ENCODE peak calls at places on chromosomes 5 and 9, in eight cellular contexts. One of them, this sample, is unnamed.

GRCh38 chr5:118723021-118723338 is 265.4 kb downstream of the DTWD2 start:
- DNase-seq in effector memory CD4-positive, alpha-beta T cell: no peak
- DNase-seq in adrenal gland: no peak
- DNase-seq in neural progenitor cell: no peak
- DNase-seq in Peyer's patch: no peak
- DNase-seq in pancreas: no peak
- DNase-seq in CD4-positive, CD25-positive, alpha-beta regulatory T cell: no peak
- DNase-seq in heart left ventricle: no peak
- DNase-seq in this sample: no peak

GRCh38 chr5:180807654-180808414 is 5.2 kb upstream of the MGAT1 start:
- DNase-seq in effector memory CD4-positive, alpha-beta T cell: no peak
- DNase-seq in adrenal gland: peak
- DNase-seq in neural progenitor cell: no peak
- DNase-seq in Peyer's patch: peak
- DNase-seq in pancreas: peak
- DNase-seq in CD4-positive, CD25-positive, alpha-beta regulatory T cell: no peak
- DNase-seq in heart left ventricle: no peak
- DNase-seq in this sample: no peak

GRCh38 chr5:79133121-79133656 is 21.6 kb downstream of the BHMT start:
- DNase-seq in effector memory CD4-positive, alpha-beta T cell: no peak
- DNase-seq in adrenal gland: no peak
- DNase-seq in neural progenitor cell: peak
- DNase-seq in Peyer's patch: no peak
- DNase-seq in pancreas: no peak
- DNase-seq in CD4-positive, CD25-positive, alpha-beta regulatory T cell: peak
- DNase-seq in heart left ventricle: no peak
- DNase-seq in this sample: peak

GRCh38 chr5:170057311-170057710 is 48.4 kb upstream of the FOXI1 start:
- DNase-seq in effector memory CD4-positive, alpha-beta T cell: no peak
- DNase-seq in adrenal gland: no peak
- DNase-seq in neural progenitor cell: no peak
- DNase-seq in Peyer's patch: no peak
- DNase-seq in pancreas: no peak
- DNase-seq in CD4-positive, CD25-positive, alpha-beta regulatory T cell: no peak
- DNase-seq in heart left ventricle: no peak
- DNase-seq in this sample: no peak

GRCh38 chr5:45109636-45110035 is 300.9 kb downstream of the MRPS30 start:
- DNase-seq in effector memory CD4-positive, alpha-beta T cell: no peak
- DNase-seq in adrenal gland: no peak
- DNase-seq in neural progenitor cell: no peak
- DNase-seq in Peyer's patch: no peak
- DNase-seq in pancreas: no peak
- DNase-seq in CD4-positive, CD25-positive, alpha-beta regulatory T cell: no peak
- DNase-seq in heart left ventricle: no peak
- DNase-seq in this sample: no peak

GRCh38 chr9:76215066-76215465 is 179.2 kb downstream of the RFK start:
- DNase-seq in effector memory CD4-positive, alpha-beta T cell: no peak
- DNase-seq in adrenal gland: peak
- DNase-seq in neural progenitor cell: peak
- DNase-seq in Peyer's patch: no peak
- DNase-seq in pancreas: no peak
- DNase-seq in CD4-positive, CD25-positive, alpha-beta regulatory T cell: no peak
- DNase-seq in heart left ventricle: no peak
- DNase-seq in this sample: peak

GRCh38 chr5:159908201-159908940 is 7.9 kb upstream of the ADRA1B start:
- DNase-seq in effector memory CD4-positive, alpha-beta T cell: no peak
- DNase-seq in adrenal gland: no peak
- DNase-seq in neural progenitor cell: no peak
- DNase-seq in Peyer's patch: no peak
- DNase-seq in pancreas: no peak
- DNase-seq in CD4-positive, CD25-positive, alpha-beta regulatory T cell: no peak
- DNase-seq in heart left ventricle: no peak
- DNase-seq in this sample: no peak

GRCh38 chr5:42950466-42951168 is 89.5 kb downstream of the ANXA2R start:
- DNase-seq in effector memory CD4-positive, alpha-beta T cell: peak
- DNase-seq in adrenal gland: peak
- DNase-seq in neural progenitor cell: no peak
- DNase-seq in Peyer's patch: peak
- DNase-seq in pancreas: peak
- DNase-seq in CD4-positive, CD25-positive, alpha-beta regulatory T cell: peak
- DNase-seq in heart left ventricle: peak
- DNase-seq in this sample: peak

GRCh38 chr9:127915325-127915752 is 1.5 kb downstream of the ST6GALNAC4 start:
- DNase-seq in effector memory CD4-positive, alpha-beta T cell: no peak
- DNase-seq in adrenal gland: no peak
- DNase-seq in neural progenitor cell: no peak
- DNase-seq in Peyer's patch: peak
- DNase-seq in pancreas: no peak
- DNase-seq in CD4-positive, CD25-positive, alpha-beta regulatory T cell: no peak
- DNase-seq in heart left ventricle: no peak
- DNase-seq in this sample: no peak

GRCh38 chr9:127918201-127919107 is 1.6 kb upstream of the ST6GALNAC4 start:
- DNase-seq in effector memory CD4-positive, alpha-beta T cell: no peak
- DNase-seq in adrenal gland: peak
- DNase-seq in neural progenitor cell: peak
- DNase-seq in Peyer's patch: peak
- DNase-seq in pancreas: no peak
- DNase-seq in CD4-positive, CD25-positive, alpha-beta regulatory T cell: no peak
- DNase-seq in heart left ventricle: peak
- DNase-seq in this sample: no peak

GRCh38 chr9:127915801-127916664 is 808 bp downstream of the ST6GALNAC4 start:
- DNase-seq in effector memory CD4-positive, alpha-beta T cell: no peak
- DNase-seq in adrenal gland: no peak
- DNase-seq in neural progenitor cell: no peak
- DNase-seq in Peyer's patch: peak
- DNase-seq in pancreas: no peak
- DNase-seq in CD4-positive, CD25-positive, alpha-beta regulatory T cell: peak
- DNase-seq in heart left ventricle: peak
- DNase-seq in this sample: no peak

GRCh38 chr9:127917603-127918002 is 762 bp upstream of the ST6GALNAC4 start:
- DNase-seq in effector memory CD4-positive, alpha-beta T cell: no peak
- DNase-seq in adrenal gland: no peak
- DNase-seq in neural progenitor cell: no peak
- DNase-seq in Peyer's patch: peak
- DNase-seq in pancreas: no peak
- DNase-seq in CD4-positive, CD25-positive, alpha-beta regulatory T cell: no peak
- DNase-seq in heart left ventricle: peak
- DNase-seq in this sample: no peak

DNA sequence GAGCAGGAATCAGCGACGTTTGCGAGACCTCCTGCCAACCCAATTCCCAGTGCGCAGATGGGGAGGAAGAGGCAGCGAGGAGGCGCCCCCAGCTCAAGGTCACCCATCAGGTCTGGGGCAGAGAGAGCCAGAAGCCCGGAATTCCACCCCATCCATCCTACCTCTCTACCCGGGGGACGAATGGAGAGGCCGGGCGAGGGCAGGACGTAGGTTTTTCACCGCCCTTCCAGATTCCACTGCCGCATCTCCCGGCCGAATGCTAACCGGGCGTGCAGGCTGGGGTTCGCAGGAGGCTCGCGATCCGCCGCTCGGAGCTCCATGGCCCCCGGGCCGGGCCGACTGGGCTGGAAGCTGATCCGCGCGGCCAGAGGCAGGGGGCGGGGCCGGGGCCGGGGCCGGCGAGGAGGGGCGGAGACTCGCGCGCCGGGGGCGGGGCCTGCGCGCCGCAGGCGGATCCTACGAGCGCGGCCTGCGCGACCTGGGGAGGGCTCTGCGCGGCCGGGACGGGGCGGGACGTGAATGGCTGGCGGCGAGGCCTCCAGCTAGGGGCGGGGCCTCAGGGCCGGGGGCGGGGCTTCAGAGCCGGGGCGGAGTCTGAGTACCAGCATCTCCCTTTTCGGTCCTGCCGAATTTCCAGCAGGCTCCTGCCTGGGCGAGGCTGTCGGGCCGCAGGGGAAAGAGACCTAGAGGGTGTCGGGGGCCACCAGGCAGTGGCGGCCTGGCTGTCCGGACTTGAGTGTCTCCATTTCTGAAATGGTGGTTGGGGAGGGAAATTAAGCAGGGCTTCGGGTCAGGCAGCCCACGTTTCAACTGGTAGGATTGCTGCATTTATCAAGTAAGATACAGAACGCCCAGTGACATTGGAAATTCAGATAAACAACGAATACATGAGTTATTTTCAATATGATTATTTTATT is at the start of gene ST6GALNAC4:
- DNase-seq in effector memory CD4-positive, alpha-beta T cell: peak
- DNase-seq in adrenal gland: peak
- DNase-seq in neural progenitor cell: peak
- DNase-seq in Peyer's patch: peak
- DNase-seq in pancreas: peak
- DNase-seq in CD4-positive, CD25-positive, alpha-beta regulatory T cell: peak
- DNase-seq in heart left ventricle: peak
- DNase-seq in this sample: peak
- H3K27ac ChIP-seq in effector memory CD4-positive, alpha-beta T cell: peak
- H3K27ac ChIP-seq in adrenal gland: peak
- H3K27ac ChIP-seq in neural progenitor cell: no peak
- H3K27ac ChIP-seq in Peyer's patch: peak
- H3K27ac ChIP-seq in pancreas: peak
- H3K27ac ChIP-seq in CD4-positive, CD25-positive, alpha-beta regulatory T cell: peak
- H3K27ac ChIP-seq in heart left ventricle: peak
- H3K27ac ChIP-seq in this sample: peak

GRCh38 chr5:1883925-1884637 is 1.4 kb upstream of the IRX4 start:
- DNase-seq in effector memory CD4-positive, alpha-beta T cell: no peak
- DNase-seq in adrenal gland: no peak
- DNase-seq in neural progenitor cell: peak
- DNase-seq in Peyer's patch: no peak
- DNase-seq in pancreas: no peak
- DNase-seq in CD4-positive, CD25-positive, alpha-beta regulatory T cell: no peak
- DNase-seq in heart left ventricle: no peak
- DNase-seq in this sample: no peak

GRCh38 chr5:1885476-1885755 is 2.7 kb upstream of the IRX4 start:
- DNase-seq in effector memory CD4-positive, alpha-beta T cell: no peak
- DNase-seq in adrenal gland: no peak
- DNase-seq in neural progenitor cell: no peak
- DNase-seq in Peyer's patch: no peak
- DNase-seq in pancreas: no peak
- DNase-seq in CD4-positive, CD25-positive, alpha-beta regulatory T cell: no peak
- DNase-seq in heart left ventricle: no peak
- DNase-seq in this sample: no peak

GRCh38 chr5:1885777-1886633 is 3.3 kb upstream of the IRX4 start:
- DNase-seq in effector memory CD4-positive, alpha-beta T cell: no peak
- DNase-seq in adrenal gland: no peak
- DNase-seq in neural progenitor cell: peak
- DNase-seq in Peyer's patch: no peak
- DNase-seq in pancreas: no peak
- DNase-seq in CD4-positive, CD25-positive, alpha-beta regulatory T cell: no peak
- DNase-seq in heart left ventricle: no peak
- DNase-seq in this sample: no peak

GRCh38 chr5:1883120-1883924 is 597 bp upstream of the IRX4 start:
- DNase-seq in effector memory CD4-positive, alpha-beta T cell: no peak
- DNase-seq in adrenal gland: no peak
- DNase-seq in neural progenitor cell: peak
- DNase-seq in Peyer's patch: no peak
- DNase-seq in pancreas: no peak
- DNase-seq in CD4-positive, CD25-positive, alpha-beta regulatory T cell: no peak
- DNase-seq in heart left ventricle: peak
- DNase-seq in this sample: no peak

DNA sequence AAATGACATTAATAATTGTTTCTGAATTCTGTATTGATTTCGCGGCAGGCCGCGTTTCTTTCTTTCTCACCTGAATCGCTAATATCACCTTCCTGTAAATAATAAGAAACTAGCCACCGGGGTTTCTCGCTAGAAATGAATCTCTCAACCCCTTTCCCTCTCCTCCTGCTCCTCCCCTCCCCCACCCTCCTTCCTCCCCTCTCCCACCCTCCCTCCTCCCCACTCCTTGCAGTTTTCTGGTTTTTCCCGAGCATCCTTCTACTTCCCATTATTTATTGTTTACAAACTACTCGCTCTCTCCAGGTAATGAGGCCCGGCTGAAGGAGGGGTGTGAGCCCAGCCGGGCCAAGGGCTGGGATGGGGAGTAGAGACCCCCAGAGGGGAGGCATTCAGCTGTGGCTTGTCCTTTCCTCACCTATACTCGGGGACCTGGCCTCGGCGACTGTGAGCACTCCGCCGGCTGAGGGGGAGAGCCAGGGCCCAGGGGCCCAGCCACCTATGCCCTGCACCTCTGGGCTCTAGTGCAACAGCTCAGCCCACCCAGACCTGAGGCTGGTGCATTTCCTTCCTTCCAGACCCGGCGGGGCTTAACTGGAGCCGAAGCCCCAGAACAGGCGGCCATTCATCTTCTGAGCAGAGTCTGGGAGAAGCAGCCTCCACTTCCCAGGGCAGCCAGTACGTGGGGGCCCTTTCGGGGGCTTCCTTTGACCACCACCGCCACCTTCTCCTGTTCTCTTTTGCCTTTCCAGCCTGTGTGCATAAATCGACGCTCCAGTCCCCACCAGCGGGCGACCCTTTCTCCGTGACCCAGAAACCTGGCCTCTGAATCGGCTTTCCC is 2.1 kb upstream of the IRX4 start:
- DNase-seq in effector memory CD4-positive, alpha-beta T cell: no peak
- DNase-seq in adrenal gland: no peak
- DNase-seq in neural progenitor cell: peak
- DNase-seq in Peyer's patch: no peak
- DNase-seq in pancreas: no peak
- DNase-seq in CD4-positive, CD25-positive, alpha-beta regulatory T cell: no peak
- DNase-seq in heart left ventricle: no peak
- DNase-seq in this sample: no peak
- H3K4me3 ChIP-seq in effector memory CD4-positive, alpha-beta T cell: no peak
- H3K4me3 ChIP-seq in adrenal gland: no peak
- H3K4me3 ChIP-seq in neural progenitor cell: no peak
- H3K4me3 ChIP-seq in Peyer's patch: no peak
- H3K4me3 ChIP-seq in pancreas: no peak
- H3K4me3 ChIP-seq in CD4-positive, CD25-positive, alpha-beta regulatory T cell: no peak
- H3K4me3 ChIP-seq in heart left ventricle: peak
- H3K4me3 ChIP-seq in this sample: no peak

GRCh38 chr9:35835216-35835604 is 6.2 kb downstream of the TMEM8B start:
- DNase-seq in effector memory CD4-positive, alpha-beta T cell: no peak
- DNase-seq in adrenal gland: no peak
- DNase-seq in neural progenitor cell: peak
- DNase-seq in Peyer's patch: no peak
- DNase-seq in pancreas: no peak
- DNase-seq in CD4-positive, CD25-positive, alpha-beta regulatory T cell: no peak
- DNase-seq in heart left ventricle: no peak
- DNase-seq in this sample: no peak

GRCh38 chr9:35836595-35836994 is 7.6 kb downstream of the TMEM8B start:
- DNase-seq in effector memory CD4-positive, alpha-beta T cell: no peak
- DNase-seq in adrenal gland: no peak
- DNase-seq in neural progenitor cell: no peak
- DNase-seq in Peyer's patch: no peak
- DNase-seq in pancreas: no peak
- DNase-seq in CD4-positive, CD25-positive, alpha-beta regulatory T cell: no peak
- DNase-seq in heart left ventricle: no peak
- DNase-seq in this sample: no peak

GRCh38 chr9:35832814-35833213 is 3.8 kb downstream of the TMEM8B start:
- DNase-seq in effector memory CD4-positive, alpha-beta T cell: no peak
- DNase-seq in adrenal gland: no peak
- DNase-seq in neural progenitor cell: no peak
- DNase-seq in Peyer's patch: no peak
- DNase-seq in pancreas: no peak
- DNase-seq in CD4-positive, CD25-positive, alpha-beta regulatory T cell: no peak
- DNase-seq in heart left ventricle: no peak
- DNase-seq in this sample: no peak

GRCh38 chr9:35835766-35836165 is 6.7 kb downstream of the TMEM8B start:
- DNase-seq in effector memory CD4-positive, alpha-beta T cell: no peak
- DNase-seq in adrenal gland: no peak
- DNase-seq in neural progenitor cell: no peak
- DNase-seq in Peyer's patch: no peak
- DNase-seq in pancreas: no peak
- DNase-seq in CD4-positive, CD25-positive, alpha-beta regulatory T cell: no peak
- DNase-seq in heart left ventricle: no peak
- DNase-seq in this sample: no peak

GRCh38 chr9:35834260-35835215 is 5.5 kb downstream of the TMEM8B start:
- DNase-seq in effector memory CD4-positive, alpha-beta T cell: no peak
- DNase-seq in adrenal gland: no peak
- DNase-seq in neural progenitor cell: no peak
- DNase-seq in Peyer's patch: no peak
- DNase-seq in pancreas: no peak
- DNase-seq in CD4-positive, CD25-positive, alpha-beta regulatory T cell: no peak
- DNase-seq in heart left ventricle: no peak
- DNase-seq in this sample: no peak
- H3K27ac ChIP-seq in effector memory CD4-positive, alpha-beta T cell: no peak
- H3K27ac ChIP-seq in adrenal gland: no peak
- H3K27ac ChIP-seq in neural progenitor cell: no peak
- H3K27ac ChIP-seq in Peyer's patch: no peak
- H3K27ac ChIP-seq in pancreas: peak
- H3K27ac ChIP-seq in CD4-positive, CD25-positive, alpha-beta regulatory T cell: no peak
- H3K27ac ChIP-seq in heart left ventricle: peak
- H3K27ac ChIP-seq in this sample: no peak

GRCh38 chr9:16367605-16368424 is 502.7 kb downstream of the BNC2 start:
- DNase-seq in effector memory CD4-positive, alpha-beta T cell: no peak
- DNase-seq in adrenal gland: no peak
- DNase-seq in neural progenitor cell: no peak
- DNase-seq in Peyer's patch: no peak
- DNase-seq in pancreas: no peak
- DNase-seq in CD4-positive, CD25-positive, alpha-beta regulatory T cell: no peak
- DNase-seq in heart left ventricle: no peak
- DNase-seq in this sample: no peak
- H3K4me3 ChIP-seq in effector memory CD4-positive, alpha-beta T cell: no peak
- H3K4me3 ChIP-seq in adrenal gland: no peak
- H3K4me3 ChIP-seq in neural progenitor cell: no peak
- H3K4me3 ChIP-seq in Peyer's patch: no peak
- H3K4me3 ChIP-seq in pancreas: no peak
- H3K4me3 ChIP-seq in CD4-positive, CD25-positive, alpha-beta regulatory T cell: no peak
- H3K4me3 ChIP-seq in heart left ventricle: no peak
- H3K4me3 ChIP-seq in this sample: no peak

This sample was measured in AG04450.